ENCODE peak calls at places on chromosome 12, in eight cellular contexts. C is choroid plexus epithelial cell, P is coronary artery, I is GDM1, G is NCI-H1417 treated with DMSO at 0.1 percent for 48 hours, M is stomach, Y is IMR-90, J is ELR. L is an unnamed sample.

GRCh38 chr12:110669193-110669502 is 19.8 kb downstream of the HVCN1 start:
- DNase-seq in C (no peak), P (no peak), I (no peak), G (no peak), M (no peak), Y (no peak), J (no peak), L (no peak)

GRCh38 chr12:66678640-66679268 is at the start of gene GRIP1:
- DNase-seq in C (no peak), P (no peak), I (no peak), G (no peak), M (no peak), Y (no peak), J (no peak), L (peak; percentile 8)

GRCh38 chr12:132419612-132420237 is 70.2 kb upstream of the FBRSL1 start:
- DNase-seq in C (no peak), P (no peak), I (no peak), G (no peak), M (no peak), Y (no peak), J (no peak), L (no peak)

GRCh38 chr12:107448198-107448597 is 237.4 kb upstream of the PWP1 start:
- DNase-seq in C (peak; percentile 49), P (no peak), I (no peak), G (no peak), M (no peak), Y (peak; percentile 5), J (peak; percentile 39), L (no peak)

GRCh38 chr12:62649412-62650116 is 182.9 kb downstream of the MON2 start:
- DNase-seq in C (no peak), P (no peak), I (no peak), G (no peak), M (no peak), Y (no peak), J (no peak), L (no peak)

GRCh38 chr12:99906786-99907185 is 78.0 kb downstream of the ANKS1B start:
- DNase-seq in C (no peak), P (no peak), I (no peak), G (no peak), M (no peak), Y (no peak), J (no peak), L (no peak)

GRCh38 chr12:78331764-78332163 is 501.1 kb downstream of the NAV3 start:
- DNase-seq in C (peak; percentile 13), P (no peak), I (no peak), G (no peak), M (no peak), Y (no peak), J (no peak), L (no peak)

GRCh38 chr12:117501470-117501869 is 140.0 kb upstream of the NOS1 start:
- DNase-seq in C (no peak), P (no peak), I (no peak), G (no peak), M (peak; percentile 84), Y (no peak), J (no peak), L (no peak)

GRCh38 chr12:120055231-120055630 is 61.3 kb downstream of the RAB35 start:
- DNase-seq in C (no peak), P (no peak), I (no peak), G (no peak), M (no peak), Y (no peak), J (no peak), L (no peak)

GRCh38 chr12:16048511-16048910 is 137.4 kb downstream of the DERA start:
- DNase-seq in C (no peak), P (no peak), I (no peak), G (no peak), M (no peak), Y (no peak), J (no peak), L (no peak)

GRCh38 chr12:32083489-32083888 is 23.2 kb upstream of the BICD1 start:
- DNase-seq in C (peak; percentile 74), P (no peak), I (no peak), G (no peak), M (no peak), Y (peak; percentile 80), J (peak; percentile 78), L (peak; percentile 73)

GRCh38 chr12:88633312-88633711 is 53.0 kb upstream of the KITLG start:
- DNase-seq in C (peak; percentile 40), P (no peak), I (no peak), G (no peak), M (no peak), Y (peak; percentile 18), J (peak; percentile 56), L (peak; percentile 24)

GRCh38 chr12:29374012-29374411 is 7.0 kb downstream of the ERGIC2 start:
- DNase-seq in C (no peak), P (no peak), I (no peak), G (no peak), M (no peak), Y (no peak), J (no peak), L (no peak)

GRCh38 chr12:39935839-39936238 is 170.0 kb downstream of the SLC2A13 start:
- DNase-seq in C (no peak), P (no peak), I (no peak), G (no peak), M (no peak), Y (no peak), J (no peak), L (no peak)

GRCh38 chr12:16955083-16955657 is 349.2 kb upstream of the LMO3 start:
- DNase-seq in C (no peak), P (no peak), I (no peak), G (no peak), M (no peak), Y (no peak), J (peak; percentile 86), L (peak; percentile 32)

GRCh38 chr12:27639265-27639664 is 57.0 kb upstream of the REP15 start:
- DNase-seq in C (no peak), P (no peak), I (no peak), G (no peak), M (no peak), Y (no peak), J (no peak), L (no peak)

GRCh38 chr12:89880695-89881350 is 172.2 kb upstream of the ATP2B1 start:
- DNase-seq in C (no peak), P (no peak), I (no peak), G (no peak), M (no peak), Y (no peak), J (no peak), L (no peak)

GRCh38 chr12:46831335-46832083 is 5.7 kb upstream of the SLC38A4 start:
- DNase-seq in C (peak; percentile 12), P (no peak), I (no peak), G (no peak), M (peak; percentile 34), Y (no peak), J (peak; percentile 24), L (peak; percentile 8)

GRCh38 chr12:18239561-18239960 is 21.8 kb upstream of the PIK3C2G start:
- DNase-seq in C (peak; percentile 34), P (no peak), I (no peak), G (no peak), M (no peak), Y (no peak), J (peak; percentile 60), L (no peak)

GRCh38 chr12:91339106-91339505 is 156.5 kb upstream of the DCN start:
- DNase-seq in C (no peak), P (no peak), I (no peak), G (no peak), M (no peak), Y (no peak), J (no peak), L (no peak)

GRCh38 chr12:25189656-25190055 is 5.3 kb downstream of the DNAI7 start:
- DNase-seq in C (peak; percentile 14), P (no peak), I (no peak), G (no peak), M (no peak), Y (peak; percentile 21), J (no peak), L (peak; percentile 35)

GRCh38 chr12:57632369-57632897 is 568 bp downstream of the B4GALNT1 start:
- DNase-seq in C (no peak), P (peak; percentile 75), I (no peak), G (no peak), M (no peak), Y (no peak), J (peak; percentile 55), L (no peak)

GRCh38 chr12:131352296-131352900 is 358.5 kb upstream of the SFSWAP start:
- DNase-seq in C (no peak), P (peak; percentile 46), I (no peak), G (no peak), M (no peak), Y (no peak), J (no peak), L (no peak)

GRCh38 chr12:76259660-76260389 is 88.4 kb downstream of the BBS10 start:
- DNase-seq in C (peak; percentile 94), P (no peak), I (no peak), G (no peak), M (no peak), Y (peak; percentile 94), J (peak; percentile 92), L (peak; percentile 87)

GRCh38 chr12:116423053-116423452 is 136.1 kb upstream of the MAP1LC3B2 start:
- DNase-seq in C (peak; percentile 73), P (no peak), I (no peak), G (no peak), M (no peak), Y (peak; percentile 82), J (peak; percentile 58), L (peak; percentile 26)

GRCh38 chr12:42969357-42969756 is 379.8 kb upstream of the PRICKLE1 start:
- DNase-seq in C (peak; percentile 39), P (no peak), I (no peak), G (no peak), M (no peak), Y (no peak), J (no peak), L (no peak)

GRCh38 chr12:93089805-93090569 is 160.9 kb upstream of the EEA1 start:
- DNase-seq in C (peak; percentile 98), P (no peak), I (no peak), G (no peak), M (no peak), Y (peak; percentile 99), J (peak; percentile 96), L (peak; percentile 95)

L was measured in astrocyte of the spinal cord.